ENCODE peak calls at places on chromosomes 5 and 9, in seven cellular contexts. S is tibial artery, M is GM12878, C is astrocyte of the cerebellum, V is stomach, G is dorsolateral prefrontal cortex, K is neural crest cell. L is an unnamed sample.

GRCh38 chr5:66661149-66661548 is 65.0 kb downstream of the MAST4 start:
- DNase-seq in V (no peak), M (no peak), C (peak), S (no peak), K (no peak), G (no peak), L (no peak)

GRCh38 chr5:138111937-138112336 is 27.3 kb downstream of the NME5 start:
- DNase-seq in C (no peak), M (no peak), K (no peak), S (no peak), V (no peak), G (no peak), L (no peak)

GRCh38 chr5:177500685-177501522 is 3.5 kb upstream of the PDLIM7 start:
- DNase-seq in S (peak), C (peak), G (peak), K (peak), V (peak), M (no peak), L (peak)

GRCh38 chr9:13552606-13553215 is 273.2 kb upstream of the MPDZ start:
- DNase-seq in G (no peak), K (no peak), C (no peak), M (no peak), V (no peak), S (no peak), L (no peak)

GRCh38 chr5:119037496-119038215 is 33.2 kb upstream of the DMXL1 start:
- DNase-seq in C (no peak), K (no peak), G (no peak), M (no peak), V (peak), S (no peak), L (peak)

GRCh38 chr9:97388721-97389238 is 23.1 kb upstream of the TDRD7 start:
- DNase-seq in C (no peak), V (no peak), K (no peak), S (no peak), M (peak), G (no peak), L (peak)

GRCh38 chr5:115309751-115310370 is 13.4 kb upstream of the CCDC112 start:
- DNase-seq in G (no peak), S (no peak), M (no peak), K (no peak), V (no peak), C (peak), L (no peak)

GRCh38 chr5:74392698-74393431 is 247.7 kb downstream of the ENC1 start:
- DNase-seq in K (no peak), G (no peak), S (no peak), M (no peak), V (no peak), C (no peak), L (no peak)

GRCh38 chr9:128438343-128439109 is 17.3 kb upstream of the ODF2 start:
- DNase-seq in G (peak), S (peak), V (peak), M (no peak), C (peak), K (peak), L (peak)

GRCh38 chr5:62608529-62609511 is 30.2 kb downstream of the LRRC70 start:
- DNase-seq in C (no peak), M (no peak), K (no peak), V (no peak), G (peak), S (no peak), L (no peak)

GRCh38 chr5:172592881-172593280 is 48.2 kb upstream of the NEURL1B start:
- DNase-seq in C (no peak), S (no peak), G (no peak), M (no peak), K (no peak), V (no peak), L (no peak)

GRCh38 chr5:178199581-178200434 is 4.5 kb upstream of the HNRNPAB start:
- DNase-seq in S (no peak), K (no peak), V (no peak), G (no peak), M (no peak), C (no peak), L (no peak)

GRCh38 chr9:124007157-124007460 is 4.5 kb upstream of the LHX2 start:
- DNase-seq in C (no peak), G (no peak), K (no peak), S (no peak), M (no peak), V (no peak), L (no peak)

GRCh38 chr9:89721971-89722530 is 117.2 kb downstream of the GADD45G start:
- DNase-seq in S (no peak), G (no peak), C (no peak), V (no peak), K (no peak), M (no peak), L (no peak)

GRCh38 chr5:67215592-67216471 is 19.2 kb upstream of the CD180 start:
- DNase-seq in S (peak), M (peak), V (peak), G (peak), K (no peak), C (no peak), L (peak)

GRCh38 chr9:72864327-72864726 is 88.5 kb downstream of the ALDH1A1 start:
- DNase-seq in M (no peak), K (no peak), C (no peak), V (no peak), G (no peak), S (no peak), L (no peak)

GRCh38 chr5:86917117-86917579 is 299.4 kb downstream of the COX7C start:
- DNase-seq in G (no peak), V (no peak), S (no peak), C (peak), M (no peak), K (peak), L (peak)

GRCh38 chr5:72154076-72154756 is 46.9 kb downstream of the MAP1B start:
- DNase-seq in C (no peak), S (no peak), M (no peak), K (no peak), V (peak), G (no peak), L (no peak)

GRCh38 chr5:94793113-94793815 is 174.8 kb downstream of the SLF1 start:
- DNase-seq in G (no peak), M (peak), C (peak), K (no peak), V (no peak), S (no peak), L (no peak)

GRCh38 chr5:120873083-120873482 is 409.0 kb downstream of the PRR16 start:
- DNase-seq in G (no peak), M (no peak), C (no peak), S (no peak), K (no peak), V (no peak), L (no peak)

GRCh38 chr9:91761362-91761761 is 188.7 kb downstream of the ROR2 start:
- DNase-seq in G (no peak), K (no peak), S (no peak), C (no peak), V (no peak), M (no peak), L (no peak)

GRCh38 chr5:36908544-36909260 is 32.1 kb downstream of the NIPBL start:
- DNase-seq in K (no peak), G (no peak), V (no peak), M (no peak), C (no peak), S (no peak), L (no peak)

GRCh38 chr9:120893585-120893857 is 16.5 kb upstream of the PHF19 start:
- DNase-seq in C (no peak), V (no peak), K (no peak), G (no peak), S (no peak), M (no peak), L (no peak)

GRCh38 chr5:96716716-96717115 is 54.5 kb downstream of the CAST start:
- DNase-seq in M (no peak), S (no peak), G (no peak), C (no peak), V (no peak), K (no peak), L (no peak)

GRCh38 chr5:51495672-51496071 is 112.4 kb downstream of the ISL1 start:
- DNase-seq in V (no peak), C (peak), G (no peak), S (no peak), M (no peak), K (no peak), L (no peak)

GRCh38 chr9:89314955-89315354 is 3.3 kb upstream of the SECISBP2 start:
- DNase-seq in M (no peak), G (no peak), S (no peak), V (no peak), K (no peak), C (no peak), L (no peak)

GRCh38 chr9:72356019-72356653 is 8.9 kb downstream of the ZFAND5 start:
- DNase-seq in K (no peak), M (no peak), S (no peak), V (no peak), G (no peak), C (no peak), L (no peak)

GRCh38 chr9:136401173-136401922 is 1.4 kb upstream of the SNAPC4 start:
- DNase-seq in M (no peak), C (no peak), K (no peak), V (no peak), G (no peak), S (no peak), L (no peak)

GRCh38 chr9:68653141-68653595 is 51.9 kb upstream of the PIP5K1B start:
- DNase-seq in M (peak), C (no peak), S (no peak), K (no peak), V (no peak), G (no peak), L (no peak)

GRCh38 chr5:59744531-59744992 is 149.0 kb downstream of the PDE4D start:
- DNase-seq in G (no peak), C (no peak), V (no peak), K (no peak), S (no peak), M (no peak), L (no peak)

GRCh38 chr5:79689541-79690466 is at the start of gene CMYA5:
- DNase-seq in S (peak), C (no peak), M (no peak), K (peak), V (peak), G (peak), L (peak)

GRCh38 chr5:111932207-111932606 is 175.2 kb upstream of the NREP start:
- DNase-seq in M (no peak), V (no peak), K (no peak), G (no peak), C (no peak), S (no peak), L (no peak)

GRCh38 chr5:167995844-167996400 is 295.5 kb upstream of the WWC1 start:
- DNase-seq in K (no peak), G (no peak), V (no peak), S (no peak), C (no peak), M (no peak), L (no peak)

GRCh38 chr9:123473226-123473625 is 117.2 kb downstream of the CRB2 start:
- DNase-seq in K (no peak), G (peak), C (no peak), V (no peak), S (no peak), M (no peak), L (no peak)

GRCh38 chr9:72390896-72391295 is 25.9 kb upstream of the ZFAND5 start:
- DNase-seq in V (no peak), G (no peak), C (no peak), M (no peak), K (no peak), S (no peak), L (no peak)

GRCh38 chr5:59496524-59497134 is 396.9 kb downstream of the PDE4D start:
- DNase-seq in M (no peak), G (no peak), C (no peak), K (no peak), V (no peak), S (no peak), L (peak)

GRCh38 chr5:107248065-107248695 is 422.6 kb downstream of the EFNA5 start:
- DNase-seq in K (peak), C (peak), M (peak), V (peak), S (peak), G (peak), L (peak)

GRCh38 chr5:170126061-170126460 is 20.4 kb downstream of the FOXI1 start:
- DNase-seq in C (no peak), V (no peak), M (no peak), S (no peak), G (no peak), K (no peak), L (no peak)

GRCh38 chr9:135061441-135061840 is 26.0 kb upstream of the OLFM1 start:
- DNase-seq in S (no peak), K (no peak), G (no peak), V (peak), M (no peak), C (no peak), L (no peak)

GRCh38 chr9:37407468-37407867 is 15.0 kb upstream of the GRHPR start:
- DNase-seq in C (no peak), K (no peak), V (no peak), S (no peak), M (no peak), G (no peak), L (no peak)
- TF ChIP-seq CTCF in C (peak), K (no peak), V (no peak), S (no peak), M (peak), G (peak), L (no peak)

DNA sequence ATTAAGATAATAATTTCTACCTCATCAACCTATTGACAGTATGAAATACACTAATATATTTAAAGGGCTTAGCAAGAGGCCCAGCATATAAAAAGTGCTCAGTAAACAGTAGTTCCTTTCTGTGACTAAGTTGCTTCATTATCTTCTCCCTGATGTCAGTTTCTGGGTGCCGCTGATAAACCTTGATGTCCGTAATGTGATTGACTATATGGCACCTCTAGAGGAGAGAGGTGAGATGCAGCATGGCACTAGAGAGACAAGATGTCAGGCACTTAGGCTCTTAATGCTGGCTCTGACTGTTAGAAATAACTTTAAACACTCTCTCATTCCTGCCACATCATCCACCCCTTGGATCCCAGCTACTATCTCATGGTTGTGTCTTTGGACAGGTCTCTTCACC is 455.9 kb upstream of the KLF4 start:
- DNase-seq in M (no peak), K (no peak), V (no peak), G (no peak), C (no peak), S (no peak), L (no peak)
- TF ChIP-seq CTCF in M (no peak), K (no peak), V (no peak), G (no peak), C (no peak), S (no peak), L (no peak)

DNA sequence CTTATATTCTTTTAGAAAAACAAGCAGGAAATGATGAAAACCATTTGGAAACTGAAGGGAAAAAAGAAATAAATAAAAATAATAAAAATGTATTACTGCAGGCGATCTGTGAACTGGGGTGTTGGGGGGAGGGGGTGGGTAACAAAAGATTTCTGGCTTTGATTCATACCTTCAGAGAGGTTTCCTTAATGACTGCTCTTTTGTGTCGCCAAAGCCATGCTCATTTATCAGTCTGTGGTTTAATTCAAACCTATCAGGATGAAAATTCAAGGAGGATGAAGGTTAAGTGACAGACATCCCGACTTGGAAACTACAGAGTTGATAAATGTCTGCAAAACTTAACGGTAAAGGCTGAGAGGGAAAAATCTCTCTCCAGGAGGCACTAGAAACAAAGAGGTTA is 278.1 kb downstream of the PSAT1 start:
- DNase-seq in M (no peak), C (no peak), K (no peak), V (no peak), S (no peak), G (no peak), L (no peak)
- TF ChIP-seq CTCF in M (no peak), C (no peak), K (no peak), V (no peak), S (no peak), G (no peak), L (no peak)

GRCh38 chr9:133470427-133470924 is 8.4 kb downstream of the SLC2A6 start:
- DNase-seq in M (no peak), G (no peak), K (no peak), C (no peak), S (no peak), V (no peak), L (no peak)
- TF ChIP-seq CTCF in M (no peak), G (no peak), K (no peak), C (no peak), S (no peak), V (no peak), L (no peak)

GRCh38 chr5:132807163-132807838 is 5.8 kb upstream of the SOWAHA start:
- DNase-seq in K (peak), G (peak), M (peak), C (no peak), S (no peak), V (peak), L (peak)
- TF ChIP-seq CTCF in K (peak), G (peak), M (peak), C (peak), S (no peak), V (peak), L (peak)

GRCh38 chr9:695252-695651 is 146.2 kb upstream of the DMRT1 start:
- DNase-seq in S (no peak), M (no peak), C (no peak), K (no peak), V (no peak), G (no peak), L (peak)

GRCh38 chr9:698937-699336 is 142.6 kb upstream of the DMRT1 start:
- DNase-seq in M (no peak), S (no peak), G (no peak), V (no peak), C (no peak), K (no peak), L (no peak)

GRCh38 chr9:694499-695154 is 146.9 kb upstream of the DMRT1 start:
- DNase-seq in M (no peak), C (no peak), K (no peak), V (no peak), G (peak), S (no peak), L (peak)

GRCh38 chr9:698276-698675 is 143.2 kb upstream of the DMRT1 start:
- DNase-seq in K (no peak), C (no peak), S (no peak), G (no peak), M (no peak), V (no peak), L (no peak)

DNA sequence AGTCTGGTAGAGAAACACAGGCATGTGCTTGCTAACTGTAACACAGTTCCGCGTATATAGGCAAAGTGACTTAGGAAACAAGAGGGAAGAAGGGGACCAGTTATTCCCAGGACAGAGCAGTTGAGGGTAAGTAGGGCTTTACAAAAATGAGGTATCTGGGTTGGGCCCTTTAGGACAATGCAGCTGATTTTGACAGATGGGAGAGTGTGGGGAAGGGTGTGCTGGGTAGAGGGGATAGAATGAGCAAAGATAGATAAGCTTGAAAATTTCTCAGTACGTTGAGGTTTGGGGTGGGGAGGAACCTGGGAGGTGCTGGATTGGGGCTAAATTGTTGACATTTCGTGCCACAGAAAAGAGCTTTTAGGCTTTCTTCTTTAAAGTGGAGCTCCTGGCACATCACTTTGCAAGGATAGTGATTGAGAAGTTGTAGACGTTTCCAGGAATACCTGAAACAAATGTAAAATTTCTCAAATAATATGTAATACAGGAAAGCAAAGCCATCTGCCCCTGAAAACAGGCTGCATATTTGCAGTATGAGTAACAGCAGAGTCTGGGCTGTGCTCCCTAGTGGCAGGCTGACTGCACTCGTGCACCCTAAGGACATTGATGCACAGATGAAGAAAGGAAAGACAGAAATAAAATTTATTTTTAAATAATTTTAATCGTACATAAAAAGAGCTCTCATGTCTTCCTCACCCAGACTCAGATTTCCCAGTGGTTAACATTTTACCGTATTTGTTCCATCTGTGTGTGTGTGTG is 145.0 kb upstream of the DMRT1 start:
- DNase-seq in V (no peak), G (no peak), K (no peak), S (peak), C (no peak), M (no peak), L (peak)
- TF ChIP-seq CTCF in V (no peak), G (peak), K (no peak), S (peak), C (peak), M (no peak), L (no peak)

L was measured in Calu3.